ENCODE peak calls at places on chromosome 13, in six cellular contexts. One of them, this sample, is unnamed.

GRCh38 chr13:113862191-113862765 is 1.6 kb downstream of the GAS6 start:
- DNase-seq in heart right ventricle: peak
- DNase-seq in tibial nerve: no peak
- DNase-seq in small intestine: no peak
- DNase-seq in COR-L47: no peak
- DNase-seq in MCF 10A: no peak
- DNase-seq in this sample: no peak

GRCh38 chr13:26132756-26133155 is 80.9 kb upstream of the SHISA2 start:
- DNase-seq in tibial nerve: no peak
- DNase-seq in heart right ventricle: no peak
- DNase-seq in COR-L47: peak
- DNase-seq in small intestine: no peak
- DNase-seq in MCF 10A: peak
- DNase-seq in this sample: no peak

GRCh38 chr13:39874331-39875055 is 219.0 kb downstream of the COG6 start:
- DNase-seq in tibial nerve: no peak
- DNase-seq in MCF 10A: no peak
- DNase-seq in COR-L47: no peak
- DNase-seq in heart right ventricle: no peak
- DNase-seq in small intestine: no peak
- DNase-seq in this sample: no peak

GRCh38 chr13:105328212-105328611 is 1207.2 kb downstream of the EFNB2 start:
- DNase-seq in tibial nerve: no peak
- DNase-seq in MCF 10A: no peak
- DNase-seq in COR-L47: no peak
- DNase-seq in small intestine: no peak
- DNase-seq in heart right ventricle: no peak
- DNase-seq in this sample: no peak

GRCh38 chr13:41019578-41020347 is 647 bp upstream of the ELF1 start:
- DNase-seq in MCF 10A: no peak
- DNase-seq in COR-L47: no peak
- DNase-seq in heart right ventricle: no peak
- DNase-seq in tibial nerve: no peak
- DNase-seq in small intestine: peak
- DNase-seq in this sample: no peak

GRCh38 chr13:102580552-102581169 is 16.1 kb upstream of the TPP2 start:
- DNase-seq in MCF 10A: peak
- DNase-seq in tibial nerve: peak
- DNase-seq in COR-L47: peak
- DNase-seq in small intestine: peak
- DNase-seq in heart right ventricle: peak
- DNase-seq in this sample: peak

GRCh38 chr13:49620170-49620621 is 8.1 kb upstream of the ARL11 start:
- DNase-seq in small intestine: no peak
- DNase-seq in COR-L47: peak
- DNase-seq in heart right ventricle: no peak
- DNase-seq in MCF 10A: peak
- DNase-seq in tibial nerve: no peak
- DNase-seq in this sample: peak

GRCh38 chr13:61700663-61701062 is 285.0 kb upstream of the PCDH20 start:
- DNase-seq in heart right ventricle: no peak
- DNase-seq in tibial nerve: no peak
- DNase-seq in small intestine: no peak
- DNase-seq in MCF 10A: no peak
- DNase-seq in COR-L47: no peak
- DNase-seq in this sample: no peak

GRCh38 chr13:28451482-28452217 is 43.3 kb downstream of the FLT1 start:
- DNase-seq in small intestine: no peak
- DNase-seq in tibial nerve: no peak
- DNase-seq in MCF 10A: peak
- DNase-seq in COR-L47: no peak
- DNase-seq in heart right ventricle: no peak
- DNase-seq in this sample: no peak